ENCODE peak calls at places on chromosome 16, in seven cellular contexts. One of them, this sample, is unnamed.

GRCh38 chr16:78570409-78571141 is 471.1 kb downstream of the WWOX start:
- DNase-seq in fibroblast of lung: no peak
- DNase-seq in A673: no peak
- DNase-seq in AG04450: no peak
- DNase-seq in CD8-positive, alpha-beta T cell: no peak
- DNase-seq in psoas muscle: no peak
- DNase-seq in cardiac muscle cell: no peak
- DNase-seq in this sample: no peak

GRCh38 chr16:78094166-78094565 is 5.3 kb upstream of the WWOX start:
- DNase-seq in A673: peak; percentile 53
- DNase-seq in psoas muscle: no peak
- DNase-seq in CD8-positive, alpha-beta T cell: no peak
- DNase-seq in AG04450: no peak
- DNase-seq in cardiac muscle cell: no peak
- DNase-seq in fibroblast of lung: peak; percentile 8
- DNase-seq in this sample: no peak

GRCh38 chr16:19774024-19774423 is 56.0 kb downstream of the IQCK start:
- DNase-seq in AG04450: no peak
- DNase-seq in psoas muscle: no peak
- DNase-seq in cardiac muscle cell: no peak
- DNase-seq in A673: no peak
- DNase-seq in fibroblast of lung: no peak
- DNase-seq in CD8-positive, alpha-beta T cell: no peak
- DNase-seq in this sample: no peak

GRCh38 chr16:75443301-75443700 is 10.0 kb upstream of the CFDP1 start:
- DNase-seq in CD8-positive, alpha-beta T cell: no peak
- DNase-seq in fibroblast of lung: no peak
- DNase-seq in AG04450: no peak
- DNase-seq in A673: peak; percentile 56
- DNase-seq in psoas muscle: no peak
- DNase-seq in cardiac muscle cell: peak; percentile 30
- DNase-seq in this sample: no peak

GRCh38 chr16:84844049-84844350 is 24.2 kb downstream of the CRISPLD2 start:
- DNase-seq in CD8-positive, alpha-beta T cell: no peak
- DNase-seq in cardiac muscle cell: no peak
- DNase-seq in psoas muscle: peak; percentile 60
- DNase-seq in A673: no peak
- DNase-seq in AG04450: no peak
- DNase-seq in fibroblast of lung: no peak
- DNase-seq in this sample: peak; percentile 70

GRCh38 chr16:4306439-4307214 is 9.2 kb upstream of the GLIS2 start:
- DNase-seq in psoas muscle: no peak
- DNase-seq in fibroblast of lung: no peak
- DNase-seq in A673: no peak
- DNase-seq in CD8-positive, alpha-beta T cell: peak; percentile 33
- DNase-seq in AG04450: no peak
- DNase-seq in cardiac muscle cell: no peak
- DNase-seq in this sample: no peak

GRCh38 chr16:56781565-56781964 is 51.6 kb downstream of the NUP93 start:
- DNase-seq in cardiac muscle cell: no peak
- DNase-seq in A673: peak; percentile 44
- DNase-seq in psoas muscle: no peak
- DNase-seq in AG04450: no peak
- DNase-seq in fibroblast of lung: no peak
- DNase-seq in CD8-positive, alpha-beta T cell: no peak
- DNase-seq in this sample: no peak

GRCh38 chr16:54285414-54286066 is 1.0 kb downstream of the IRX3 start:
- DNase-seq in AG04450: no peak
- DNase-seq in psoas muscle: no peak
- DNase-seq in cardiac muscle cell: peak; percentile 50
- DNase-seq in A673: peak; percentile 58
- DNase-seq in CD8-positive, alpha-beta T cell: no peak
- DNase-seq in fibroblast of lung: no peak
- DNase-seq in this sample: peak; percentile 48

GRCh38 chr16:83888672-83889044 is 10.3 kb upstream of the MLYCD start:
- DNase-seq in AG04450: no peak
- DNase-seq in fibroblast of lung: no peak
- DNase-seq in A673: no peak
- DNase-seq in psoas muscle: no peak
- DNase-seq in CD8-positive, alpha-beta T cell: no peak
- DNase-seq in cardiac muscle cell: peak; percentile 57
- DNase-seq in this sample: no peak

GRCh38 chr16:85428168-85428898 is 184.8 kb upstream of the GSE1 start:
- DNase-seq in A673: peak; percentile 50
- DNase-seq in CD8-positive, alpha-beta T cell: peak; percentile 29
- DNase-seq in AG04450: no peak
- DNase-seq in psoas muscle: peak; percentile 36
- DNase-seq in fibroblast of lung: no peak
- DNase-seq in cardiac muscle cell: peak; percentile 34
- DNase-seq in this sample: peak; percentile 83

GRCh38 chr16:30561212-30561816 is 3.1 kb upstream of the ZNF764 start:
- DNase-seq in CD8-positive, alpha-beta T cell: no peak
- DNase-seq in A673: no peak
- DNase-seq in psoas muscle: peak; percentile 41
- DNase-seq in cardiac muscle cell: no peak
- DNase-seq in AG04450: no peak
- DNase-seq in fibroblast of lung: no peak
- DNase-seq in this sample: peak; percentile 76

GRCh38 chr16:29857133-29857760 is 5.8 kb downstream of the CDIPT start:
- DNase-seq in cardiac muscle cell: peak; percentile 72
- DNase-seq in fibroblast of lung: peak; percentile 61
- DNase-seq in psoas muscle: no peak
- DNase-seq in AG04450: no peak
- DNase-seq in A673: no peak
- DNase-seq in CD8-positive, alpha-beta T cell: no peak
- DNase-seq in this sample: no peak

GRCh38 chr16:3289998-3290673 is 6.8 kb downstream of the ZNF263 start:
- DNase-seq in fibroblast of lung: no peak
- DNase-seq in psoas muscle: no peak
- DNase-seq in CD8-positive, alpha-beta T cell: no peak
- DNase-seq in cardiac muscle cell: no peak
- DNase-seq in A673: no peak
- DNase-seq in AG04450: no peak
- DNase-seq in this sample: no peak
- H3K9me3 ChIP-seq in fibroblast of lung: peaks cover 23% of the 10 kb centered on the region
- H3K9me3 ChIP-seq in psoas muscle: peaks cover 70% of the 10 kb centered on the region
- H3K9me3 ChIP-seq in CD8-positive, alpha-beta T cell: peaks cover 47% of the 10 kb centered on the region
- H3K9me3 ChIP-seq in cardiac muscle cell: no peaks in the 10 kb centered on the region
- H3K9me3 ChIP-seq in A673: peaks cover 74% of the 10 kb centered on the region
- H3K9me3 ChIP-seq in AG04450: peaks cover 92% of the 10 kb centered on the region
- H3K9me3 ChIP-seq in this sample: peaks cover 24% of the 10 kb centered on the region

DNA sequence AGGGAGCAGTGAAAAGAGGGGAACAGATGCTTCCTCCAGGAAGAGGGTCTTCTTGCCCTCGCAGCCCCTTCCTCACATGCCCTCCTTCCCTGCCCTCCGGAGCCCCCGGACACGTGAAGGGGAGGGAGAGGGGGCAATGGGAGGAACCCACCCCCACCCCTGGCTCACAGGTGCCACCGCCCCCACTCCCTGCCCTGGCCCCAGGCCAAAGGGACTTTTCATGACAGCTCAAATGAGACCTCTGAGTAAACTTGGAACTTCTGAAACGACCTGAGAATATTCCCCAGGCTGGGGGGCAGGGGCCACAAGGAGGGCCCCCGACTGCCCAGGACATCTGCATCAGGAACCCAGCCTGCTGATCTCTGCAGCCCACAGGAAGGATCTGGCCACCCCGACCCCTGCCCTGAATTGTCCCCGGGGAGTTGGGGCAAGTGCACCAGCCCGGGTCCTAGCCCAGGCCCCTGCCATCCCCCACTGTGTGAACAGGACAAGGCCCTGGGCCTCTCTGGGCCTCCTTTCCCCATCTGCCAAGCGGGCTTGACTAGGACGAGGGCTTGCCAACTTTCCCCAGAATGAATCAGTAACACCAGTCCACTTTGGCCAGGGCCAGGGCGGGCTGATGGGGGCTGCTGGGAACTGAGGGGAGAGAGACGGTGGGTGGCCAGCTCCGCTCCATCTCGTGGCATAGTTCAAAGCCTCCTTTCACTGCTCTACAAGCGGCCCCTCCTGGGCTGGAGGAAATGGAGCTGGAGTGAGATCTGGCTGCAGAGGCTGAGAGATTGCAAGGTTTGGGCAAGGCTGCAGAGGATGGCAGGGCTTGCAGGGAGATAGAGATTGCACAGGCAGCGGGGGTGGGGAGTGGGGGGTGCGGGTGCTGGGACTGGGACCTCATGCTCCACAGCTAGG is 3.8 kb downstream of the IL21R start:
- DNase-seq in A673: no peak
- DNase-seq in cardiac muscle cell: peak; percentile 29
- DNase-seq in psoas muscle: no peak
- DNase-seq in fibroblast of lung: peak; percentile 30
- DNase-seq in AG04450: no peak
- DNase-seq in CD8-positive, alpha-beta T cell: no peak
- DNase-seq in this sample: peak; percentile 60
- H3K27me3 ChIP-seq in A673: no peaks in the 10 kb centered on the region
- H3K27me3 ChIP-seq in cardiac muscle cell: no peaks in the 10 kb centered on the region
- H3K27me3 ChIP-seq in psoas muscle: peaks cover 27% of the 10 kb centered on the region
- H3K27me3 ChIP-seq in fibroblast of lung: peaks cover 2% of the 10 kb centered on the region
- H3K27me3 ChIP-seq in AG04450: no peaks in the 10 kb centered on the region
- H3K27me3 ChIP-seq in CD8-positive, alpha-beta T cell: no peaks in the 10 kb centered on the region
- H3K27me3 ChIP-seq in this sample: no peaks in the 10 kb centered on the region

GRCh38 chr16:10405386-10405939 is 19.6 kb downstream of the ATF7IP2 start:
- DNase-seq in cardiac muscle cell: peak; percentile 29
- DNase-seq in fibroblast of lung: no peak
- DNase-seq in A673: no peak
- DNase-seq in CD8-positive, alpha-beta T cell: no peak
- DNase-seq in AG04450: no peak
- DNase-seq in psoas muscle: no peak
- DNase-seq in this sample: no peak
- H3K9me3 ChIP-seq in cardiac muscle cell: no peaks in the 10 kb centered on the region
- H3K9me3 ChIP-seq in fibroblast of lung: no peaks in the 10 kb centered on the region
- H3K9me3 ChIP-seq in A673: peaks cover 28% of the 10 kb centered on the region
- H3K9me3 ChIP-seq in CD8-positive, alpha-beta T cell: peaks cover 28% of the 10 kb centered on the region
- H3K9me3 ChIP-seq in AG04450: peaks cover 4% of the 10 kb centered on the region
- H3K9me3 ChIP-seq in psoas muscle: peaks cover 13% of the 10 kb centered on the region
- H3K9me3 ChIP-seq in this sample: no peaks in the 10 kb centered on the region

DNA sequence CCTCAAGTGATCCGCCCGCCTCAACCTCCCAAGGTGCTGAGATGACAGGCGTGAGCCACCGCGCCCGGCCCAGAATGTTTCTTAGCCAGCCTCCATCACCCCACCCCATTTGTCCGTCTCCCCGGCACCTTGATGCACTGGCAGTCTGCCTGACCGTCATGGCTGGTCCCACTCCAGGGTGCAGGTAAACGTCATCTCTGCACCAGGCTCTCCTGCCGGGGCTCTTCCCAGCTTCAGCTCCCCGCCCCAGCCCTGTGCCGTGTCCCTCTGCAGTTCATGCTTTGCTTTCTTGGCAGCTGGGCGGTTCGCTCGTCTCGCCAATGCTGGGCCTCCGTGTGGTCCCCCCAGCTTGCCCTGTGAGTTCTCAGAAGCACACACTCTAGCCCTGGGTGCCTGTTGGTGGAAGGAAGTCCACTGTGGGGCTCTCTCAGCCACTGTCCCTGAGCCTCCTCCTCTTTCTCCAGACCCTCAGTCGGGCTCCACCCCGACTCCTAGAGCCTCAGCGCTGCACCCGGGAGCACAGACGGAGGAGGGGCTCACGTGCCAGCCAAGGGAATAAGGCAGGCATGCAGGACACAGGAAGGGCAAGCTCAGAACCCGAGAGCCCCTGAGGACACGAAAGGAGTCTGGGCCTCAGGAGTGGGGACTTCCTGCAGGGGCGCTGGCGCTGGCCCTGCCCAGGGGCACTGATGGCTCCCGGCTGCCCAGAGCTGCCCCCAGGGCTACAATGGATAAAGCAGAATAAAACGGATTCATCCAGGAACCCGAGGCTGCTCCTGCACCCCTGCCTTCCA is 12.0 kb downstream of the HS3ST6 start:
- DNase-seq in A673: no peak
- DNase-seq in fibroblast of lung: no peak
- DNase-seq in psoas muscle: no peak
- DNase-seq in cardiac muscle cell: no peak
- DNase-seq in AG04450: no peak
- DNase-seq in CD8-positive, alpha-beta T cell: no peak
- DNase-seq in this sample: no peak
- H3K27me3 ChIP-seq in A673: no peaks in the 10 kb centered on the region
- H3K27me3 ChIP-seq in fibroblast of lung: peaks cover 9% of the 10 kb centered on the region
- H3K27me3 ChIP-seq in psoas muscle: peaks cover 72% of the 10 kb centered on the region
- H3K27me3 ChIP-seq in cardiac muscle cell: no peaks in the 10 kb centered on the region
- H3K27me3 ChIP-seq in AG04450: peaks cover 47% of the 10 kb centered on the region
- H3K27me3 ChIP-seq in CD8-positive, alpha-beta T cell: no peaks in the 10 kb centered on the region
- H3K27me3 ChIP-seq in this sample: no peaks in the 10 kb centered on the region

GRCh38 chr16:31913668-31914067 is 40.1 kb downstream of the ZNF267 start:
- DNase-seq in AG04450: no peak
- DNase-seq in cardiac muscle cell: no peak
- DNase-seq in CD8-positive, alpha-beta T cell: no peak
- DNase-seq in A673: no peak
- DNase-seq in fibroblast of lung: no peak
- DNase-seq in psoas muscle: no peak
- DNase-seq in this sample: no peak
- H3K9me3 ChIP-seq in AG04450: peaks cover 22% of the 10 kb centered on the region
- H3K9me3 ChIP-seq in cardiac muscle cell: peaks cover 33% of the 10 kb centered on the region
- H3K9me3 ChIP-seq in CD8-positive, alpha-beta T cell: peaks cover 71% of the 10 kb centered on the region
- H3K9me3 ChIP-seq in A673: peaks cover 92% of the 10 kb centered on the region
- H3K9me3 ChIP-seq in fibroblast of lung: peaks cover 7% of the 10 kb centered on the region
- H3K9me3 ChIP-seq in psoas muscle: peaks cover 89% of the 10 kb centered on the region
- H3K9me3 ChIP-seq in this sample: peaks cover 20% of the 10 kb centered on the region